ENCODE peak calls at places on chromosome 18, in five cellular contexts. W is lower leg skin, Z is adrenal gland, O is suprapubic skin, V is right lobe of liver. G is an unnamed sample.

GRCh38 chr18:5057348-5058012 is 139.6 kb downstream of the AKAIN1 start:
- DNase-seq in W (no peak), Z (peak), O (no peak), V (peak), G (peak)

GRCh38 chr18:40367576-40367975 is 1587.5 kb upstream of the PIK3C3 start:
- DNase-seq in W (no peak), Z (no peak), O (no peak), V (no peak), G (no peak)

GRCh38 chr18:43705850-43706249 is 428.6 kb upstream of the SYT4 start:
- DNase-seq in W (no peak), Z (no peak), O (no peak), V (no peak), G (no peak)

GRCh38 chr18:76231402-76231801 is 263.6 kb downstream of the ZNF516 start:
- DNase-seq in W (no peak), Z (no peak), O (no peak), V (no peak), G (no peak)

GRCh38 chr18:34598136-34598635 is 111.9 kb upstream of the DTNA start:
- DNase-seq in W (no peak), Z (no peak), O (no peak), V (no peak), G (no peak)

GRCh38 chr18:49898421-49898820 is 85.1 kb upstream of the ACAA2 start:
- DNase-seq in W (no peak), Z (peak), O (no peak), V (no peak), G (peak)

GRCh38 chr18:62187543-62188378 is 706 bp downstream of the RELCH start:
- DNase-seq in W (peak), Z (peak), O (peak), V (peak), G (peak)

GRCh38 chr18:72871091-72871490 is 3.3 kb upstream of the NETO1 start:
- DNase-seq in W (no peak), Z (no peak), O (no peak), V (no peak), G (no peak)

GRCh38 chr18:24633121-24633520 is 172.7 kb downstream of the HRH4 start:
- DNase-seq in W (no peak), Z (no peak), O (no peak), V (no peak), G (no peak)

GRCh38 chr18:49890041-49890440 is 76.7 kb upstream of the ACAA2 start:
- DNase-seq in W (peak), Z (no peak), O (no peak), V (no peak), G (no peak)

GRCh38 chr18:48797841-48798255 is 152.9 kb downstream of the SMAD7 start:
- DNase-seq in W (peak), Z (peak), O (no peak), V (peak), G (no peak)

GRCh38 chr18:40258298-40258697 is 1696.7 kb upstream of the PIK3C3 start:
- DNase-seq in W (no peak), Z (no peak), O (no peak), V (no peak), G (no peak)

GRCh38 chr18:75859533-75859932 is 432.0 kb upstream of the SMIM21 start:
- DNase-seq in W (no peak), Z (no peak), O (no peak), V (no peak), G (no peak)

GRCh38 chr18:12422936-12423335 is 15.2 kb downstream of the PRELID3A start:
- DNase-seq in W (no peak), Z (no peak), O (no peak), V (no peak), G (peak)

GRCh38 chr18:62977512-62977911 is 262.2 kb downstream of the PHLPP1 start:
- DNase-seq in W (no peak), Z (no peak), O (no peak), V (no peak), G (no peak)

GRCh38 chr18:50506362-50506761 is 53.5 kb upstream of the MAPK4 start:
- DNase-seq in W (no peak), Z (no peak), O (no peak), V (no peak), G (no peak)

GRCh38 chr18:33440011-33440383 is 524 bp downstream of the CCDC178 start:
- DNase-seq in W (no peak), Z (no peak), O (no peak), V (peak), G (peak)

GRCh38 chr18:34936772-34937171 is 104.4 kb upstream of the MAPRE2 start:
- DNase-seq in W (no peak), Z (no peak), O (no peak), V (no peak), G (no peak)

GRCh38 chr18:63216911-63217311 is 102.7 kb downstream of the BCL2 start:
- DNase-seq in W (no peak), Z (no peak), O (no peak), V (no peak), G (no peak)

GRCh38 chr18:76382265-76382664 is 112.8 kb downstream of the ZNF516 start:
- DNase-seq in W (no peak), Z (peak), O (no peak), V (no peak), G (no peak)

GRCh38 chr18:68916734-68917133 is 118.9 kb downstream of the CCDC102B start:
- DNase-seq in W (no peak), Z (no peak), O (no peak), V (no peak), G (no peak)

GRCh38 chr18:36454848-36455458 is 157.4 kb downstream of the FHOD3 start:
- DNase-seq in W (no peak), Z (no peak), O (no peak), V (no peak), G (no peak)

GRCh38 chr18:55234366-55235093 is 275.3 kb upstream of the CCDC68 start:
- DNase-seq in W (peak), Z (peak), O (peak), V (peak), G (peak)

GRCh38 chr18:40413160-40413559 is 1541.9 kb upstream of the PIK3C3 start:
- DNase-seq in W (no peak), Z (no peak), O (no peak), V (no peak), G (no peak)

GRCh38 chr18:41745166-41746049 is 209.6 kb upstream of the PIK3C3 start:
- DNase-seq in W (no peak), Z (peak), O (no peak), V (peak), G (peak)

GRCh38 chr18:56645415-56646016 is 5.6 kb upstream of the WDR7 start:
- DNase-seq in W (no peak), Z (no peak), O (no peak), V (no peak), G (peak)

GRCh38 chr18:48167901-48168300 is 237.4 kb upstream of the SMAD2 start:
- DNase-seq in W (peak), Z (peak), O (no peak), V (peak), G (no peak)

GRCh38 chr18:11500153-11501122 is 109.0 kb upstream of the SLC35G4 start:
- DNase-seq in W (no peak), Z (peak), O (no peak), V (no peak), G (no peak)

GRCh38 chr18:46134920-46135675 is 30.9 kb downstream of the HAUS1 start:
- DNase-seq in W (no peak), Z (no peak), O (no peak), V (no peak), G (no peak)

DNA sequence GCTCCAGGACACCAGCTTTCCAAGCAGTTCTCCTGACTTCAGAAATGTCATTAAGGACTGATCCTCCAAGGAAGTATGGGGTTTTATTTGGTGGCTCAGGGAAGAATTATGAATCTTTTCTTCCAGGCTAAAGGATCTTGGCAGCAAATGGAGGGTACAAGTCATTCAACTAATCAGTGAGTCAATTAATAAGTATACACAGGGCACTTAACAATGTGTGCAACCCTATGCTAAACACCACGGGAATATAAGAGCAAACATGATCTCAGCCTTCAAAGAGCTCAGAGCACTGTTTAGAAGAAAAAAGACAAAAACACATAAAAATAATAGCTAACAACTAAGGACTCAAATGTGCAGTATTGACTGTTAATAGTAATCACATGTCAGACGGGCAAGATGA is 234.5 kb downstream of the SETBP1 start:
- DNase-seq in W (no peak), Z (no peak), O (no peak), V (no peak), G (no peak)
- TF ChIP-seq POLR2A in W (no peak), Z (no peak), O (no peak), V (no peak), G (no peak)

GRCh38 chr18:28065031-28065792 is 111.7 kb downstream of the CDH2 start:
- DNase-seq in W (no peak), Z (no peak), O (no peak), V (no peak), G (no peak)

GRCh38 chr18:28059861-28060260 is 117.1 kb downstream of the CDH2 start:
- DNase-seq in W (no peak), Z (no peak), O (no peak), V (no peak), G (no peak)

GRCh38 chr18:28062446-28062845 is 114.5 kb downstream of the CDH2 start:
- DNase-seq in W (no peak), Z (no peak), O (no peak), V (no peak), G (no peak)

GRCh38 chr18:28065793-28066186 is 111.1 kb downstream of the CDH2 start:
- DNase-seq in W (no peak), Z (no peak), O (no peak), V (no peak), G (no peak)

GRCh38 chr18:28063181-28063790 is 113.6 kb downstream of the CDH2 start:
- DNase-seq in W (no peak), Z (no peak), O (no peak), V (no peak), G (no peak)
- TF ChIP-seq POLR2A in W (no peak), Z (no peak), O (no peak), V (no peak), G (no peak)

DNA sequence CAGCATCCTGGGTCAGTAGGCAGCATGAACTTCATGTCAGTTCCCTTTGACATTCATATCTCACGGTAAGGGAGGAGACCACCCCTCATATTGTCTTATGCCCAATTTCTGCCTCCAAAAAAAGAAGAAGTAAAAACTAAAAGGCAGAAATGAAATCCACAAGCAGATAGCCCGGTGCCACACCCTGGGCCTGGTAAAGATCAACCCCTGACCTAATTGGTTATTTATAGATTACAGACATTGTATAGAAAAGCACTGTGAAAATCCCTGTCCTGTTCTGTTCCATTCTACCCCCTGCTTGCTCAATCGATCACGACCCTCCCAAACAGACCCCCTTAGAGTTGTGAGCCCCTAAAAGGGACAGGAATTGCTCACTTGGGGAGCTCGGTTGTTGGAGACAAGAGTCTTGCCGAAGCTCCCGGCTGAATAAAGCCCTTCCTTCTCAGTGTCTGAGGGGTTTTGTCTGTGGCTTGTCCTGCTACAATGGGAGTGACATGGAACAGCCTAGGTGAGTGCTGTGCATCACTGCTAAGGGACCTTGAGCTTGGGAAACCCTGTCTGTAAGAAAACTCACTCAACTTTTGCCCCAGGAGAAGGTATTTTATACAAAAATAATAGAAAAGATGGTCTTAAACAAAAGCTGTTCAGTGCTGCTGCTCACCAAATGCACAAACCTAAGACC is 11.1 kb downstream of the NDUFV2 start:
- DNase-seq in W (no peak), Z (no peak), O (no peak), V (no peak), G (peak)
- TF ChIP-seq POLR2A in W (no peak), Z (no peak), O (no peak), V (no peak), G (no peak)

DNA sequence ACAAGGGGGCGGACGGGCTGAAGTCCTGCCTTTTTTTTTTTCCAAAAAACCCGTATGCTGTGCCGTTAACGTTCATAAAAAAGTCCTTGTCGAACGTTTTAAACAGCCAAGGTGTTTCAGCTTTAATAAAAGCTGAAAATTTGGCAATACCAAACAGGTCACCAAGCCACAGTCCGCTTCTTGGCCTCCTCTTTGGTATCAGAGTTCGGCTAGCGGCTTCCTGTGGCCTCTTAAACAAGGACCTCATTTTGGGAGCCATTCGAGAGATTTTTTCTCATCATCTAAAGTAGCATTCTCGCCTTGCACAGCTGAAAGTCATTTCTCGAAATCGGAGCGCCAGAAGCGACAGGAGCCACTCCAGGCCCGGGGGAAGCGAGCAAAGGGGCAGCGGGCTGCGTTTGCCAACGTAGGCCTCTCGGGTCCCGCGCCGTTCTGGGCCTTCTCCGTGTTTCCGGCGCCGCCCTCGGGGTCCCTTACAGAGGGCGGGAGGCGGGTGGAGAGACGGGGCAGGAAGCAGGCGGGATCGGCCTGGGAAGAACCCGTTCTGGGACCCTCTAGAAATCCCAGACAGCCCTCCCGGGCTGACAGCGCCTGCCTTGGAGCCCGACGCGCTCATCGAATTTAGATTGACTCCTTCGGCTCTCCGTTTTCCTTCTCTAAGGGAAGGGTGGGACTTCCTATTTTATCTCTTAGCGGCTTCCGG is 560 bp upstream of the ZNF407 start:
- DNase-seq in W (peak), Z (peak), O (peak), V (peak), G (peak)
- TF ChIP-seq POLR2A in W (no peak), Z (no peak), O (no peak), V (peak), G (no peak)

GRCh38 chr18:22559414-22560282 is 141.9 kb upstream of the CTAGE1 start:
- DNase-seq in W (peak), Z (peak), O (peak), V (peak), G (no peak)
- TF ChIP-seq POLR2A in W (no peak), Z (peak), O (no peak), V (peak), G (no peak)

DNA sequence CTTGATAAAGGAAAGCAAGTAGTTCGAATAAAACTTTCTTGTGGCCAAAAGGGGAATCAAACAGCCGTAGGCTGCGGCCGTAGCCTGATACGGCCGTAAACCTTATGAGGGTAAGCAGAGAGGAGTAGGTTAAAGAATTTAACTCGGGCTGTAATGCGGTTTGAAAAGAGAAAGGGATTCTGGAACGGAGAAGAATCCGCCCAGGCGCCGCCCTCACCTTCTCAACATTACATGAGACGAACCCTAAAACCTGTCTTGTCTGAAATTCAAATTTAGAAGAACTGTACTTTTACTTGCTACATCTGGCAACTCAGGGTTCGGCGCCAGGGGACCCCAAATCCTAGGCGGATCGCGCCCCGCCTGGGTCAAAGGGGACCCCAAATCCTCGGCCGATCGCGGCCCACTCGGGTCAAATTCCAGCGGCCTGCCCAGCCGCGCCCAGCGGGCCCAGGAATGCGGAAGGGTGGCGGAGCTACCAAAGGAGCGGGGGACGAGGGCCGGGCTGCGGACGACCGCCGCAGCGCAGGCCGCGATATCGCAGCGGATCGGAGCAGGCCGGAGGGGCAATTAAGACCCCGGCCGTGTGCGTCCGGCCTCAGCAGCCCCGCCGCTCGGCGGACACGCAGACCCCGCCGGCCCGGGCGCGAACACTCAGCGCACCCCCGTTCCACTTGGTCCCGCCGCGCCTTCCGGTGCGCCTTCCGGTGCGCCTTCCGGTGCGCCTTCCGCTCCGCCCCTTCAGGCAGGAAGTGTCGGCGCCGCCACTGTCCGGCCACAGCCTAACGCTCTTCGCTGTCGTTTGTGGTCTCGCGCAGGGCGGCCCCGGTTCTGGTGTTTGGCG is at the start of gene MYL12B:
- DNase-seq in W (peak), Z (peak), O (peak), V (peak), G (peak)
- TF ChIP-seq POLR2A in W (peak), Z (peak), O (peak), V (peak), G (peak)

GRCh38 chr18:79791141-79791972 is 6.4 kb upstream of the KCNG2 start:
- DNase-seq in W (no peak), Z (peak), O (no peak), V (peak), G (peak)
- TF ChIP-seq POLR2A in W (no peak), Z (no peak), O (no peak), V (no peak), G (no peak)

GRCh38 chr18:210780-211179 is 52.4 kb downstream of the USP14 start:
- DNase-seq in W (no peak), Z (no peak), O (no peak), V (no peak), G (no peak)

GRCh38 chr18:210075-210474 is 51.7 kb downstream of the USP14 start:
- DNase-seq in W (no peak), Z (no peak), O (no peak), V (no peak), G (no peak)

GRCh38 chr18:213505-213904 is 54.3 kb downstream of the THOC1 start:
- DNase-seq in W (no peak), Z (no peak), O (no peak), V (no peak), G (no peak)

GRCh38 chr18:212780-213179 is 54.4 kb downstream of the USP14 start:
- DNase-seq in W (no peak), Z (no peak), O (no peak), V (no peak), G (no peak)

GRCh38 chr18:211582-211981 is 53.2 kb downstream of the USP14 start:
- DNase-seq in W (no peak), Z (no peak), O (no peak), V (no peak), G (no peak)
- TF ChIP-seq POLR2A in W (no peak), Z (no peak), O (no peak), V (no peak), G (no peak)

GRCh38 chr18:2301316-2301715 is 270.0 kb downstream of the METTL4 start:
- DNase-seq in W (no peak), Z (no peak), O (no peak), V (no peak), G (peak)

GRCh38 chr18:2304378-2305175 is 266.7 kb downstream of the METTL4 start:
- DNase-seq in W (no peak), Z (no peak), O (no peak), V (no peak), G (no peak)

GRCh38 chr18:2303517-2304238 is 267.6 kb downstream of the METTL4 start:
- DNase-seq in W (no peak), Z (no peak), O (no peak), V (no peak), G (peak)

GRCh38 chr18:2302012-2302411 is 269.3 kb downstream of the METTL4 start:
- DNase-seq in W (no peak), Z (no peak), O (no peak), V (no peak), G (no peak)

DNA sequence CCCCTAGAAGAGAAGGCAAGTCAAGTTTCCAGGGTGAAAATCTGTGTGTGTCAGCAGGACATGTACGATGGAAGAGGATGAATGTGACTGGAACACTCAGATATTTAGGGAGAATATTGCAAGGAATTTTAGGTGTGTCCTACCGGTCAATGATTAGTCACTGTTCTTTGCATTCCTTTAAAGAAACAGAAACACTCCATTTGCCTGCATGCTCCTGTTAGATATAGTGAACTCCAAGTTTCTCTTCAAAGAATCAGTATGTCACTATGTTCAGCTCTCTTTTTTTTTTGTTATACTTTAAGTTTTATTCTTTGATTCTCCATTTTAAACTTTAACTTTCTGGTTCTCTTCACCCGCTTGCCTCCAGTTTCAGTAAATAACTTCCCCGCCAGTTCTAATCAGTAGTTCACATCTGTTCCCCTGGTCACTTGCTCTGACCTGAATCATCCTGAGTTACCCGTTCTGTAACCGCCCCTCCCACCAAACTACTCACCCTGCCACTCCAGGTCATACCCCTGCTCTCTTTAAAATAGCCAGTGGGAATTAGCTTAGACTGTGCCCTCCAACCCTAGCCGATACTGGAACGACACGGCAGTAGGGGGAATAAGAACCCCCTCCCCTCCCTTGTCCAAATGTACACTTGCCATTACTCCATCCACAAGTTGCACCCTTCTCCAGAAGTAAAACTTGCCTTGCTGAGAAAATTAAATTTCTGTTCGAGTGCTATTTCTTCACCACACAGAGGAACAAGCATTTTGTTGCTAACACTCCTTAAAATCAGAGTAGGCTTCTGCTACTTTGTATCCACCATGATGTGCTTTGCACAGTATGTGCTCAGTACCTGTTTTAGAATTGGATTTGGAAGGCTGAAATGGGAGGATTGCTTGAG is 268.4 kb downstream of the METTL4 start:
- DNase-seq in W (no peak), Z (no peak), O (no peak), V (no peak), G (peak)
- TF ChIP-seq POLR2A in W (no peak), Z (no peak), O (no peak), V (no peak), G (no peak)

G was measured in erythroblast.